ENCODE peak calls at places on chromosome 7, in eight cellular contexts. O is HFFc6; F is CD4-positive, CD25-positive, alpha-beta regulatory T cell; C is IMR-90; Q is brain microvascular endothelial cell; H is esophagus squamous epithelium; P is T-helper 9 cell; U is LoVo. L is an unnamed sample.
A peak's percentile ranks its signal among the peaks of the same experiment; 100 is the strongest.

GRCh38 chr7:113113912-113114311 is 4.4 kb downstream of the SMIM30 start:
- DNase-seq in Q (no peak), P (no peak), U (no peak), C (no peak), H (no peak), F (peak; percentile 14), O (no peak), L (no peak)

GRCh38 chr7:131329176-131329570 is 1.5 kb downstream of the MKLN1 start:
- DNase-seq in O (no peak), Q (no peak), C (no peak), H (no peak), P (no peak), F (no peak), U (no peak), L (no peak)

GRCh38 chr7:34058791-34059550 is 153.6 kb downstream of the BMPER start:
- DNase-seq in O (no peak), U (no peak), P (no peak), F (no peak), H (no peak), C (no peak), Q (no peak), L (no peak)

GRCh38 chr7:145036592-145037386 is 200.9 kb upstream of the TPK1 start:
- DNase-seq in C (peak; percentile 2), U (peak; percentile 62), F (peak; percentile 59), O (peak; percentile 8), Q (peak; percentile 36), H (no peak), P (peak; percentile 6), L (no peak)

GRCh38 chr7:126801738-126802137 is 451.0 kb downstream of the GRM8 start:
- DNase-seq in Q (no peak), P (no peak), C (no peak), H (no peak), U (no peak), F (no peak), O (no peak), L (no peak)

GRCh38 chr7:85065306-85065705 is 121.5 kb downstream of the SEMA3D start:
- DNase-seq in C (peak; percentile 4), O (no peak), Q (peak; percentile 73), P (no peak), F (no peak), U (no peak), H (no peak), L (no peak)

GRCh38 chr7:111018960-111019835 is 71.7 kb upstream of the LRRN3 start:
- DNase-seq in Q (no peak), H (no peak), O (no peak), P (no peak), F (peak; percentile 76), U (no peak), C (no peak), L (no peak)

GRCh38 chr7:10237306-10237705 is 736.4 kb upstream of the PHF14 start:
- DNase-seq in Q (peak; percentile 89), H (no peak), P (no peak), F (no peak), C (no peak), O (no peak), U (peak; percentile 14), L (no peak)

GRCh38 chr7:962401-963081 is 8.1 kb upstream of the ADAP1 start:
- DNase-seq in U (no peak), O (no peak), F (no peak), Q (no peak), H (no peak), C (no peak), P (no peak), L (no peak)

GRCh38 chr7:134908289-134908688 is 78.0 kb upstream of the AGBL3 start:
- DNase-seq in H (no peak), U (no peak), C (peak; percentile 85), P (no peak), Q (no peak), O (peak; percentile 55), F (peak; percentile 43), L (no peak)

GRCh38 chr7:44067064-44067951 is 1.9 kb upstream of the PGAM2 start:
- DNase-seq in H (no peak), Q (no peak), O (no peak), F (no peak), P (no peak), U (no peak), C (no peak), L (no peak)

GRCh38 chr7:27113991-27114866 is 11.7 kb upstream of the HOXA2 start:
- DNase-seq in F (no peak), U (no peak), C (peak; percentile 69), O (no peak), P (no peak), H (no peak), Q (no peak), L (no peak)